ENCODE peak calls at places on chromosomes 1 and 21, in four cellular contexts. O is astrocyte of the spinal cord, L is neural progenitor cell, F is ovary. X is an unnamed sample.

GRCh38 chr1:28508435-28508754 is 2.6 kb downstream of the RCC1 start:
- DNase-seq in L (peak), O (no peak), F (no peak), X (no peak)

GRCh38 chr21:26447932-26448331 is 125.2 kb downstream of the CYYR1 start:
- DNase-seq in L (no peak), F (no peak), O (no peak), X (no peak)

GRCh38 chr1:165764277-165764676 is 4.4 kb downstream of the TMCO1 start:
- DNase-seq in O (no peak), F (no peak), L (no peak), X (no peak)

GRCh38 chr1:92820024-92820423 is 11.8 kb upstream of the RPL5 start:
- DNase-seq in F (no peak), L (no peak), O (no peak), X (no peak)

GRCh38 chr1:110606784-110607662 is 865 bp upstream of the KCNA2 start:
- DNase-seq in F (no peak), L (peak), O (no peak), X (peak)

GRCh38 chr1:151773698-151774097 is 10.4 kb upstream of the MRPL9 start:
- DNase-seq in L (no peak), O (peak), F (no peak), X (no peak)

GRCh38 chr1:2582401-2582800 is 4.2 kb upstream of the PRXL2B start:
- DNase-seq in F (no peak), L (no peak), O (no peak), X (no peak)

GRCh38 chr21:36854391-36854790 is 112.1 kb downstream of the HLCS start:
- DNase-seq in O (peak), F (no peak), L (peak), X (peak)

GRCh38 chr1:233635765-233636502 is 22.0 kb downstream of the KCNK1 start:
- DNase-seq in F (no peak), O (peak), L (no peak), X (no peak)

GRCh38 chr1:150549496-150550221 is 451 bp downstream of the ADAMTSL4 start:
- DNase-seq in O (no peak), F (peak), L (peak), X (peak)

GRCh38 chr1:2341706-2342383 is 49.5 kb downstream of the MORN1 start:
- DNase-seq in O (no peak), L (no peak), F (no peak), X (no peak)

GRCh38 chr1:25122747-25123146 is 109.6 kb downstream of the SYF2 start:
- DNase-seq in O (no peak), F (no peak), L (no peak), X (no peak)

GRCh38 chr1:117658676-117659075 is 52.8 kb downstream of the TENT5C start:
- DNase-seq in L (no peak), O (no peak), F (no peak), X (no peak)

DNA sequence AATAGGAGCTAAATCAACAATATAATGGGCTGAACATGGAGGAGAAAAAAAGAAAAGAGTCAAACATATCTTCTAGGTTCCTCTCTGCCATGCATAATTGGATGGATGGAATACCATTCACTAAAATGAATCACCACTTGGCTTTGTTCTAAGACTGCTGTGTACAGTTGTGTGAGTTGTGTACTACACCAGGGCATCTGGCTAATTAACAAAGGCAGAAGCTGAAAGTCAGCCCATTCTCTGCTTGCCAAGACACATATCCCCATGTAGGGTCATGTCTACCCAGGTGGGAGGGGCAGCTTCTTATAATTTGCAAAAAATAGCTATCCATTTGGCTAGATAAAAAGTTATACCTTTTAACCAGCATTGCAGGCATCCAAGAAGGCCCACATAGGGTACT is 21.0 kb downstream of the JUN start:
- DNase-seq in O (peak), L (no peak), F (no peak), X (no peak)
- TF ChIP-seq CTCF in O (no peak), L (no peak), F (no peak), X (no peak)

DNA sequence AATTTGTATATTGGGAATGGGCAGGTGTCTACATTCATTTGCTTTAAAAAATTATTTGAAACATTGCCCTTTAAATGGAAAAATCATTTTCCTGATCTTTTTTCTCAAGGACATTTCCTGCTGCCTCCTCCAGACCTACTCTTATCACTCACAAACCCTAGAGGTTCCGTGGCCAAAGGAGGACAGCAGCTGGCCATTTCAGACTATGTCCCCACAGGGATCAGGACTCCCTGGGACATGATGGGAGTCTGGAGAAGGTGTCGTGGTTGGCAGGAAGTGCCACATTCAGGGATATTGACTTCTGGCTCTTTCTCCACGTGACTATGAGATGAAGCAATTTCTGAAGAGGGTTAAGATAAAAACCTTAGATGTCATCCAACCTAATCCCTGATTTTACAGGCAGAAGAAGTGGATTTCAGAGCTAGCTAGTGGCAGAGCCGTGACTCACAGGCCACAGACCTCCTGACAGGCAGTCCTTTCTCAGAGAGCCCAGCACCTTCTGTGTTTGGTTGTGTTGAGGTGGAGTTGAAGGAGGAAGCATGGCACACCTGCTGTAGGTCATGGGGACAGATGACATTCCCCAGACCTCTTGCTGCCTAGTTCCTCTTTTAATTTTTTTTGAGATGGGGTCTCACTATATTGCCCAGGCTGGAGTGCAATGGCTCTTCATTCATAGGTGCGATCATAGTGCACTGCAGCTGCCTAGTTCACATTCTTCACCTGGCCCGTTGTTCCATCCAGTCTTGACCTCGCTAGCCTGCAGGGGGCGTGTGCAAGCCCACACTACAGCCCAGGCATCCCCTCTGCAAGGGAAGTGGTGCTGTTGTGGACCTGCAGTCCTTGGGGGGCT is 25.5 kb upstream of the IL10 start:
- DNase-seq in L (peak), O (no peak), F (no peak), X (peak)
- TF ChIP-seq CTCF in L (peak), O (peak), F (no peak), X (peak)

GRCh38 chr1:193408782-193409293 is 222.4 kb upstream of the B3GALT2 start:
- DNase-seq in O (peak), F (peak), L (peak), X (no peak)

GRCh38 chr1:193416226-193416625 is 229.8 kb upstream of the B3GALT2 start:
- DNase-seq in O (no peak), F (no peak), L (no peak), X (no peak)

GRCh38 chr1:193413376-193413775 is 227.0 kb upstream of the B3GALT2 start:
- DNase-seq in L (no peak), O (no peak), F (no peak), X (no peak)

GRCh38 chr1:193411771-193412170 is 225.4 kb upstream of the B3GALT2 start:
- DNase-seq in F (no peak), L (no peak), O (no peak), X (no peak)

GRCh38 chr1:193412748-193413147 is 226.3 kb upstream of the B3GALT2 start:
- DNase-seq in L (no peak), O (no peak), F (no peak), X (no peak)
- TF ChIP-seq CTCF in L (no peak), O (no peak), F (no peak), X (no peak)

DNA sequence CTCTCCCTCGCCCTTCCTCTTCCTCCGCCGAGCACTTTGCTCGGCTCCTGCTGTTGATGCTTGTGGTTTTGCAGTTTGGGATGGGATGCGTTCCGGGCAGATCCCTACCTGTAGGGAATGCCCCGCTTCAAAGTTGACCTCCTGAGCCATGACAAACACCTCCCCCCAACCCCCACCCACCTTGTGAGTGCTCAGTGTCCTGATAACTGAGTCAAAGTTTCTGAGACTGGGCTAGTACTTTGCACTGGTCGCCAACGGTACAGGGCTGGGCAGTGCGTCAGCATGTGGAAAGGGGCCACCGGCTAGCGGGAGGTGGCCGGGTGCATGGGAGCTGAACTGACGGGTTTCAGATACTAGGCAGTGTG is 771 bp downstream of the RABGAP1L start:
- DNase-seq in F (peak), O (peak), L (peak), X (peak)
- TF ChIP-seq CTCF in F (no peak), O (no peak), L (no peak), X (no peak)

X was measured in nephron progenitor cell.